ENCODE peak calls at places on chromosomes 4 and X, in seven cellular contexts. E is nucleus accumbens, G is astrocyte of the cerebellum, C is posterior cingulate gyrus, I is left kidney, K is fibroblast of pulmonary artery, N is Calu3. X is an unnamed sample.
A peak's percentile ranks its signal among the peaks of the same experiment; 100 is the strongest.

GRCh38 chr4:17066972-17067371 is 168.5 kb upstream of the LDB2 start:
- DNase-seq in I (no peak), G (peak; percentile 80), C (no peak), E (no peak), K (peak; percentile 82), N (no peak), X (no peak)

GRCh38 chr4:65482410-65482809 is 187.9 kb downstream of the EPHA5 start:
- DNase-seq in C (no peak), N (peak; percentile 3), K (peak; percentile 42), E (no peak), G (peak; percentile 88), I (no peak), X (no peak)

GRCh38 chr4:155403886-155404285 is 27.1 kb upstream of the MAP9 start:
- DNase-seq in G (peak; percentile 27), E (no peak), C (no peak), N (no peak), K (peak; percentile 58), I (peak; percentile 72), X (no peak)

GRCh38 chr4:78671812-78672440 is 104.2 kb upstream of the BMP2K start:
- DNase-seq in C (no peak), I (no peak), K (no peak), N (no peak), G (no peak), E (no peak), X (no peak)

GRCh38 chr4:7107166-7107905 is 39.5 kb upstream of the GRPEL1 start:
- DNase-seq in G (no peak), C (no peak), E (no peak), K (no peak), N (no peak), I (no peak), X (no peak)

GRCh38 chr4:99763635-99764101 is 53.0 kb upstream of the DAPP1 start:
- DNase-seq in I (no peak), N (peak; percentile 9), E (no peak), K (peak; percentile 87), C (no peak), G (peak; percentile 92), X (no peak)

GRCh38 chr4:48578132-48578964 is 88.3 kb downstream of the ZAR1 start:
- DNase-seq in E (peak; percentile 16), K (peak; percentile 88), N (peak; percentile 53), C (no peak), G (peak; percentile 63), I (peak; percentile 83), X (no peak)

GRCh38 chr4:10018818-10019438 is 2.4 kb downstream of the SLC2A9 start:
- DNase-seq in E (peak; percentile 93), G (peak; percentile 83), C (peak; percentile 99), N (peak; percentile 90), K (peak; percentile 99), I (peak; percentile 97), X (peak; percentile 99)

GRCh38 chrX:107076158-107076557 is 42.5 kb downstream of the RBM41 start:
- DNase-seq in C (no peak), I (no peak), N (no peak), E (no peak), K (no peak), G (no peak), X (no peak)

X was measured in heart right ventricle.